ENCODE peak calls at places on chromosomes 5 and 9, in six cellular contexts. One of them, this sample, is unnamed.

GRCh38 chr5:131996210-131997025 is 15.0 kb downstream of the ACSL6 start:
- DNase-seq in PC-3: peak
- DNase-seq in IMR-90: no peak
- DNase-seq in H1: no peak
- DNase-seq in astrocyte: no peak
- DNase-seq in neuronal stem cell: no peak
- DNase-seq in this sample: peak

GRCh38 chr5:84383816-84384603 is 670 bp downstream of the EDIL3 start:
- DNase-seq in PC-3: peak
- DNase-seq in IMR-90: peak
- DNase-seq in H1: peak
- DNase-seq in astrocyte: peak
- DNase-seq in neuronal stem cell: peak
- DNase-seq in this sample: peak

GRCh38 chr5:7418276-7418675 is 22.3 kb downstream of the ADCY2 start:
- DNase-seq in PC-3: no peak
- DNase-seq in IMR-90: no peak
- DNase-seq in H1: no peak
- DNase-seq in astrocyte: no peak
- DNase-seq in neuronal stem cell: no peak
- DNase-seq in this sample: no peak

GRCh38 chr5:89232139-89232603 is 349.2 kb upstream of the MEF2C start:
- DNase-seq in PC-3: no peak
- DNase-seq in IMR-90: no peak
- DNase-seq in H1: no peak
- DNase-seq in astrocyte: no peak
- DNase-seq in neuronal stem cell: no peak
- DNase-seq in this sample: no peak

GRCh38 chr9:19028835-19029451 is 4.1 kb downstream of the SAXO1 start:
- DNase-seq in PC-3: peak
- DNase-seq in IMR-90: peak
- DNase-seq in H1: no peak
- DNase-seq in astrocyte: peak
- DNase-seq in neuronal stem cell: peak
- DNase-seq in this sample: peak

GRCh38 chr5:77305222-77305846 is 94.9 kb downstream of the PDE8B start:
- DNase-seq in PC-3: no peak
- DNase-seq in IMR-90: no peak
- DNase-seq in H1: no peak
- DNase-seq in astrocyte: no peak
- DNase-seq in neuronal stem cell: no peak
- DNase-seq in this sample: no peak

GRCh38 chr9:124122321-124122720 is 110.8 kb downstream of the LHX2 start:
- DNase-seq in PC-3: no peak
- DNase-seq in IMR-90: peak
- DNase-seq in H1: no peak
- DNase-seq in astrocyte: no peak
- DNase-seq in neuronal stem cell: no peak
- DNase-seq in this sample: no peak

GRCh38 chr9:137802021-137802420 is 75.6 kb upstream of the CACNA1B start:
- DNase-seq in PC-3: no peak
- DNase-seq in IMR-90: no peak
- DNase-seq in H1: no peak
- DNase-seq in astrocyte: no peak
- DNase-seq in neuronal stem cell: no peak
- DNase-seq in this sample: no peak

GRCh38 chr9:12934515-12935301 is 159.9 kb downstream of the LURAP1L start:
- DNase-seq in PC-3: no peak
- DNase-seq in IMR-90: no peak
- DNase-seq in H1: no peak
- DNase-seq in astrocyte: no peak
- DNase-seq in neuronal stem cell: no peak
- DNase-seq in this sample: no peak

GRCh38 chr9:71096431-71097108 is 24.9 kb downstream of the TRPM3 start:
- DNase-seq in PC-3: no peak
- DNase-seq in IMR-90: no peak
- DNase-seq in H1: no peak
- DNase-seq in astrocyte: no peak
- DNase-seq in neuronal stem cell: no peak
- DNase-seq in this sample: no peak
- H3K9ac ChIP-seq in PC-3: no peak
- H3K9ac ChIP-seq in IMR-90: no peak
- H3K9ac ChIP-seq in H1: no peak
- H3K9ac ChIP-seq in astrocyte: no peak
- H3K9ac ChIP-seq in neuronal stem cell: no peak
- H3K9ac ChIP-seq in this sample: no peak

GRCh38 chr5:62686692-62687091 is 108.1 kb downstream of the LRRC70 start:
- DNase-seq in PC-3: no peak
- DNase-seq in IMR-90: no peak
- DNase-seq in H1: no peak
- DNase-seq in astrocyte: no peak
- DNase-seq in neuronal stem cell: no peak
- DNase-seq in this sample: no peak

GRCh38 chr5:62691946-62692345 is 113.3 kb downstream of the LRRC70 start:
- DNase-seq in PC-3: no peak
- DNase-seq in IMR-90: no peak
- DNase-seq in H1: no peak
- DNase-seq in astrocyte: no peak
- DNase-seq in neuronal stem cell: no peak
- DNase-seq in this sample: no peak

GRCh38 chr5:62692946-62693713 is 114.5 kb downstream of the LRRC70 start:
- DNase-seq in PC-3: no peak
- DNase-seq in IMR-90: no peak
- DNase-seq in H1: no peak
- DNase-seq in astrocyte: no peak
- DNase-seq in neuronal stem cell: no peak
- DNase-seq in this sample: no peak

GRCh38 chr5:62689599-62690368 is 111.2 kb downstream of the LRRC70 start:
- DNase-seq in PC-3: peak
- DNase-seq in IMR-90: no peak
- DNase-seq in H1: no peak
- DNase-seq in astrocyte: no peak
- DNase-seq in neuronal stem cell: no peak
- DNase-seq in this sample: no peak

GRCh38 chr5:62690421-62690820 is 111.8 kb downstream of the LRRC70 start:
- DNase-seq in PC-3: no peak
- DNase-seq in IMR-90: no peak
- DNase-seq in H1: no peak
- DNase-seq in astrocyte: no peak
- DNase-seq in neuronal stem cell: no peak
- DNase-seq in this sample: no peak
- H3K9ac ChIP-seq in PC-3: no peak
- H3K9ac ChIP-seq in IMR-90: no peak
- H3K9ac ChIP-seq in H1: no peak
- H3K9ac ChIP-seq in astrocyte: no peak
- H3K9ac ChIP-seq in neuronal stem cell: no peak
- H3K9ac ChIP-seq in this sample: no peak

GRCh38 chr5:142686210-142686734 is 382 bp upstream of the FGF1 start:
- DNase-seq in PC-3: no peak
- DNase-seq in IMR-90: peak
- DNase-seq in H1: no peak
- DNase-seq in astrocyte: peak
- DNase-seq in neuronal stem cell: no peak
- DNase-seq in this sample: peak

GRCh38 chr5:142684508-142685031 is 1.3 kb downstream of the FGF1 start:
- DNase-seq in PC-3: no peak
- DNase-seq in IMR-90: peak
- DNase-seq in H1: peak
- DNase-seq in astrocyte: peak
- DNase-seq in neuronal stem cell: no peak
- DNase-seq in this sample: no peak

GRCh38 chr5:142683116-142683515 is 2.8 kb downstream of the FGF1 start:
- DNase-seq in PC-3: no peak
- DNase-seq in IMR-90: no peak
- DNase-seq in H1: no peak
- DNase-seq in astrocyte: no peak
- DNase-seq in neuronal stem cell: no peak
- DNase-seq in this sample: no peak

GRCh38 chr5:142685418-142686209 is at the start of gene FGF1:
- DNase-seq in PC-3: no peak
- DNase-seq in IMR-90: no peak
- DNase-seq in H1: no peak
- DNase-seq in astrocyte: peak
- DNase-seq in neuronal stem cell: no peak
- DNase-seq in this sample: peak

GRCh38 chr5:142683885-142684505 is 1.9 kb downstream of the FGF1 start:
- DNase-seq in PC-3: no peak
- DNase-seq in IMR-90: no peak
- DNase-seq in H1: no peak
- DNase-seq in astrocyte: no peak
- DNase-seq in neuronal stem cell: no peak
- DNase-seq in this sample: no peak
- H3K9ac ChIP-seq in PC-3: no peak
- H3K9ac ChIP-seq in IMR-90: no peak
- H3K9ac ChIP-seq in H1: no peak
- H3K9ac ChIP-seq in astrocyte: no peak
- H3K9ac ChIP-seq in neuronal stem cell: no peak
- H3K9ac ChIP-seq in this sample: no peak

GRCh38 chr5:178573216-178573615 is 17.0 kb downstream of the COL23A1 start:
- DNase-seq in PC-3: no peak
- DNase-seq in IMR-90: no peak
- DNase-seq in H1: no peak
- DNase-seq in astrocyte: no peak
- DNase-seq in neuronal stem cell: no peak
- DNase-seq in this sample: no peak
- H3K9ac ChIP-seq in PC-3: no peak
- H3K9ac ChIP-seq in IMR-90: no peak
- H3K9ac ChIP-seq in H1: no peak
- H3K9ac ChIP-seq in astrocyte: no peak
- H3K9ac ChIP-seq in neuronal stem cell: no peak
- H3K9ac ChIP-seq in this sample: no peak

GRCh38 chr9:29213374-29214161 is 1640.3 kb upstream of the C9orf72 start:
- DNase-seq in PC-3: peak
- DNase-seq in IMR-90: no peak
- DNase-seq in H1: no peak
- DNase-seq in astrocyte: no peak
- DNase-seq in neuronal stem cell: peak
- DNase-seq in this sample: peak
- H3K9ac ChIP-seq in PC-3: peak
- H3K9ac ChIP-seq in IMR-90: no peak
- H3K9ac ChIP-seq in H1: peak
- H3K9ac ChIP-seq in astrocyte: peak
- H3K9ac ChIP-seq in neuronal stem cell: no peak
- H3K9ac ChIP-seq in this sample: peak

GRCh38 chr5:113693205-113693553 is 179.7 kb downstream of the YTHDC2 start:
- DNase-seq in PC-3: no peak
- DNase-seq in IMR-90: no peak
- DNase-seq in H1: no peak
- DNase-seq in astrocyte: no peak
- DNase-seq in neuronal stem cell: peak
- DNase-seq in this sample: no peak
- H3K9ac ChIP-seq in PC-3: no peak
- H3K9ac ChIP-seq in IMR-90: no peak
- H3K9ac ChIP-seq in H1: no peak
- H3K9ac ChIP-seq in astrocyte: no peak
- H3K9ac ChIP-seq in neuronal stem cell: no peak
- H3K9ac ChIP-seq in this sample: no peak

This sample was measured in SK-N-SH.